ENCODE peak calls at places on chromosomes 5 and 9, in nine cellular contexts. One of them, this sample, is unnamed.

GRCh38 chr5:159330131-159330530 is at the start of gene IL12B:
- DNase-seq in cardiac muscle cell: no peak
- DNase-seq in coronary artery: no peak
- DNase-seq in choroid plexus epithelial cell: no peak
- DNase-seq in mammary epithelial cell: no peak
- DNase-seq in uterus: no peak
- DNase-seq in A549: no peak
- DNase-seq in fibroblast of the aortic adventitia: peak; percentile 48
- DNase-seq in OCI-LY7: no peak
- DNase-seq in this sample: no peak

GRCh38 chr5:137325721-137326120 is 173.4 kb downstream of the SPOCK1 start:
- DNase-seq in choroid plexus epithelial cell: no peak
- DNase-seq in OCI-LY7: no peak
- DNase-seq in A549: no peak
- DNase-seq in cardiac muscle cell: no peak
- DNase-seq in uterus: no peak
- DNase-seq in fibroblast of the aortic adventitia: no peak
- DNase-seq in coronary artery: no peak
- DNase-seq in mammary epithelial cell: no peak
- DNase-seq in this sample: no peak

GRCh38 chr5:157828949-157829639 is 29.9 kb downstream of the CLINT1 start:
- DNase-seq in choroid plexus epithelial cell: peak; percentile 20
- DNase-seq in fibroblast of the aortic adventitia: no peak
- DNase-seq in cardiac muscle cell: no peak
- DNase-seq in coronary artery: no peak
- DNase-seq in mammary epithelial cell: peak; percentile 7
- DNase-seq in OCI-LY7: no peak
- DNase-seq in A549: peak; percentile 13
- DNase-seq in uterus: no peak
- DNase-seq in this sample: no peak

GRCh38 chr9:33719581-33720374 is 75.6 kb upstream of the PRSS3 start:
- DNase-seq in coronary artery: no peak
- DNase-seq in choroid plexus epithelial cell: peak; percentile 17
- DNase-seq in fibroblast of the aortic adventitia: no peak
- DNase-seq in OCI-LY7: peak; percentile 40
- DNase-seq in mammary epithelial cell: peak; percentile 9
- DNase-seq in cardiac muscle cell: peak; percentile 29
- DNase-seq in uterus: no peak
- DNase-seq in A549: peak; percentile 30
- DNase-seq in this sample: no peak

GRCh38 chr9:95004452-95005275 is 278.2 kb downstream of the AOPEP start:
- DNase-seq in OCI-LY7: no peak
- DNase-seq in A549: no peak
- DNase-seq in mammary epithelial cell: peak; percentile 34
- DNase-seq in fibroblast of the aortic adventitia: no peak
- DNase-seq in cardiac muscle cell: peak; percentile 73
- DNase-seq in choroid plexus epithelial cell: no peak
- DNase-seq in coronary artery: no peak
- DNase-seq in uterus: peak; percentile 72
- DNase-seq in this sample: no peak

GRCh38 chr5:62214701-62215100 is 91.3 kb upstream of the KIF2A start:
- DNase-seq in A549: no peak
- DNase-seq in cardiac muscle cell: no peak
- DNase-seq in OCI-LY7: no peak
- DNase-seq in mammary epithelial cell: peak; percentile 87
- DNase-seq in fibroblast of the aortic adventitia: no peak
- DNase-seq in choroid plexus epithelial cell: no peak
- DNase-seq in uterus: no peak
- DNase-seq in coronary artery: no peak
- DNase-seq in this sample: no peak

GRCh38 chr5:177111720-177112394 is 21.7 kb upstream of the NSD1 start:
- DNase-seq in fibroblast of the aortic adventitia: peak; percentile 38
- DNase-seq in OCI-LY7: peak; percentile 78
- DNase-seq in A549: peak; percentile 84
- DNase-seq in choroid plexus epithelial cell: peak; percentile 52
- DNase-seq in coronary artery: peak; percentile 72
- DNase-seq in cardiac muscle cell: peak; percentile 70
- DNase-seq in uterus: peak; percentile 46
- DNase-seq in mammary epithelial cell: no peak
- DNase-seq in this sample: no peak

GRCh38 chr9:108784128-108784490 is 71.7 kb downstream of the ACTL7B start:
- DNase-seq in mammary epithelial cell: no peak
- DNase-seq in fibroblast of the aortic adventitia: no peak
- DNase-seq in OCI-LY7: no peak
- DNase-seq in choroid plexus epithelial cell: no peak
- DNase-seq in coronary artery: no peak
- DNase-seq in uterus: no peak
- DNase-seq in cardiac muscle cell: no peak
- DNase-seq in A549: no peak
- DNase-seq in this sample: no peak

GRCh38 chr5:96537386-96537785 is 104.3 kb upstream of the PCSK1 start:
- DNase-seq in choroid plexus epithelial cell: peak; percentile 90
- DNase-seq in cardiac muscle cell: no peak
- DNase-seq in coronary artery: no peak
- DNase-seq in fibroblast of the aortic adventitia: peak; percentile 84
- DNase-seq in uterus: no peak
- DNase-seq in A549: no peak
- DNase-seq in mammary epithelial cell: peak; percentile 53
- DNase-seq in OCI-LY7: no peak
- DNase-seq in this sample: no peak

GRCh38 chr5:31894131-31894530 is 255.2 kb downstream of the PDZD2 start:
- DNase-seq in OCI-LY7: no peak
- DNase-seq in coronary artery: no peak
- DNase-seq in uterus: no peak
- DNase-seq in A549: no peak
- DNase-seq in fibroblast of the aortic adventitia: no peak
- DNase-seq in mammary epithelial cell: no peak
- DNase-seq in choroid plexus epithelial cell: peak; percentile 43
- DNase-seq in cardiac muscle cell: peak; percentile 13
- DNase-seq in this sample: no peak

GRCh38 chr5:66643383-66643782 is 47.2 kb downstream of the MAST4 start:
- DNase-seq in A549: no peak
- DNase-seq in fibroblast of the aortic adventitia: no peak
- DNase-seq in coronary artery: no peak
- DNase-seq in cardiac muscle cell: no peak
- DNase-seq in OCI-LY7: no peak
- DNase-seq in uterus: no peak
- DNase-seq in mammary epithelial cell: no peak
- DNase-seq in choroid plexus epithelial cell: no peak
- DNase-seq in this sample: no peak

GRCh38 chr5:141127305-141127704 is 5.7 kb downstream of the PCDHB4 start:
- DNase-seq in A549: no peak
- DNase-seq in mammary epithelial cell: no peak
- DNase-seq in coronary artery: no peak
- DNase-seq in OCI-LY7: no peak
- DNase-seq in cardiac muscle cell: no peak
- DNase-seq in choroid plexus epithelial cell: no peak
- DNase-seq in fibroblast of the aortic adventitia: no peak
- DNase-seq in uterus: no peak
- DNase-seq in this sample: no peak

GRCh38 chr5:108876451-108876850 is 128.8 kb downstream of the FER start:
- DNase-seq in mammary epithelial cell: no peak
- DNase-seq in A549: no peak
- DNase-seq in OCI-LY7: no peak
- DNase-seq in uterus: no peak
- DNase-seq in choroid plexus epithelial cell: no peak
- DNase-seq in cardiac muscle cell: no peak
- DNase-seq in fibroblast of the aortic adventitia: no peak
- DNase-seq in coronary artery: no peak
- DNase-seq in this sample: no peak

GRCh38 chr5:79493596-79494343 is 20.2 kb downstream of the HOMER1 start:
- DNase-seq in choroid plexus epithelial cell: no peak
- DNase-seq in cardiac muscle cell: peak; percentile 33
- DNase-seq in uterus: no peak
- DNase-seq in A549: no peak
- DNase-seq in OCI-LY7: no peak
- DNase-seq in mammary epithelial cell: no peak
- DNase-seq in coronary artery: no peak
- DNase-seq in fibroblast of the aortic adventitia: peak; percentile 21
- DNase-seq in this sample: no peak

GRCh38 chr5:124803617-124804331 is 57.3 kb upstream of the ZNF608 start:
- DNase-seq in fibroblast of the aortic adventitia: no peak
- DNase-seq in uterus: no peak
- DNase-seq in choroid plexus epithelial cell: no peak
- DNase-seq in cardiac muscle cell: no peak
- DNase-seq in A549: no peak
- DNase-seq in coronary artery: no peak
- DNase-seq in OCI-LY7: no peak
- DNase-seq in mammary epithelial cell: no peak
- DNase-seq in this sample: no peak

GRCh38 chr5:19806756-19807155 is 181.2 kb downstream of the CDH18 start:
- DNase-seq in fibroblast of the aortic adventitia: no peak
- DNase-seq in cardiac muscle cell: no peak
- DNase-seq in coronary artery: no peak
- DNase-seq in mammary epithelial cell: no peak
- DNase-seq in choroid plexus epithelial cell: no peak
- DNase-seq in A549: no peak
- DNase-seq in OCI-LY7: no peak
- DNase-seq in uterus: no peak
- DNase-seq in this sample: no peak

GRCh38 chr5:176881021-176881749 is 18.0 kb downstream of the HK3 start:
- DNase-seq in coronary artery: no peak
- DNase-seq in OCI-LY7: no peak
- DNase-seq in A549: no peak
- DNase-seq in fibroblast of the aortic adventitia: no peak
- DNase-seq in cardiac muscle cell: no peak
- DNase-seq in uterus: no peak
- DNase-seq in mammary epithelial cell: no peak
- DNase-seq in choroid plexus epithelial cell: no peak
- DNase-seq in this sample: no peak

GRCh38 chr5:171899792-171900191 is 106.6 kb downstream of the FBXW11 start:
- DNase-seq in cardiac muscle cell: peak; percentile 45
- DNase-seq in choroid plexus epithelial cell: no peak
- DNase-seq in OCI-LY7: no peak
- DNase-seq in coronary artery: no peak
- DNase-seq in mammary epithelial cell: no peak
- DNase-seq in uterus: no peak
- DNase-seq in A549: no peak
- DNase-seq in fibroblast of the aortic adventitia: no peak
- DNase-seq in this sample: no peak

DNA sequence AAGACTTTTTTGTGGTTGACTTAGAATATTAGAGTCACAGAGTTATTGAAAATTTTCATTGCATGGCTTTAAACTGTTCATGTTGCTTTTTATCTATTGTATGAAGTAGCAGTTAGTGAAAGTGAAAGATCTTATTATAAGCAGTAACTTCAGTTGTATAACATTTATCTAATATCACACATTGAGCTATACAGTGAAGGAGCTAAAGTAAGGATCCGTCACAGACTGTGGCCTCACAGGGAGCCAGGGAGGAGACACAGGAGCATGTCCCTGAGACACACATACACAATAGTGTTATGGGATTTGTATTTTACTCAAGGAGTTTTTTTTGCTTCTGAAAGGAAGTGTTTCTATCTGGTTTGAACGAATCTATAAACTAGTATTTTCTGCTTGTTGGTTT is 34.0 kb downstream of the LMNB1 start:
- DNase-seq in A549: no peak
- DNase-seq in mammary epithelial cell: no peak
- DNase-seq in fibroblast of the aortic adventitia: no peak
- DNase-seq in choroid plexus epithelial cell: no peak
- DNase-seq in cardiac muscle cell: no peak
- DNase-seq in OCI-LY7: no peak
- DNase-seq in uterus: no peak
- DNase-seq in coronary artery: no peak
- DNase-seq in this sample: no peak
- TF ChIP-seq CTCF in A549: no peak
- TF ChIP-seq CTCF in mammary epithelial cell: no peak
- TF ChIP-seq CTCF in fibroblast of the aortic adventitia: no peak
- TF ChIP-seq CTCF in choroid plexus epithelial cell: no peak
- TF ChIP-seq CTCF in cardiac muscle cell: no peak
- TF ChIP-seq CTCF in OCI-LY7: no peak
- TF ChIP-seq CTCF in uterus: no peak
- TF ChIP-seq CTCF in coronary artery: no peak
- TF ChIP-seq CTCF in this sample: no peak

GRCh38 chr5:168992687-168993086 is 308.3 kb downstream of the SLIT3 start:
- DNase-seq in coronary artery: no peak
- DNase-seq in cardiac muscle cell: peak; percentile 62
- DNase-seq in A549: no peak
- DNase-seq in mammary epithelial cell: peak; percentile 52
- DNase-seq in fibroblast of the aortic adventitia: no peak
- DNase-seq in choroid plexus epithelial cell: no peak
- DNase-seq in uterus: no peak
- DNase-seq in OCI-LY7: no peak
- DNase-seq in this sample: no peak
- TF ChIP-seq CTCF in coronary artery: no peak
- TF ChIP-seq CTCF in cardiac muscle cell: peak; percentile 21
- TF ChIP-seq CTCF in A549: peak; percentile 37
- TF ChIP-seq CTCF in mammary epithelial cell: peak; percentile 55
- TF ChIP-seq CTCF in fibroblast of the aortic adventitia: no peak
- TF ChIP-seq CTCF in choroid plexus epithelial cell: no peak
- TF ChIP-seq CTCF in uterus: no peak
- TF ChIP-seq CTCF in OCI-LY7: peak; percentile 17
- TF ChIP-seq CTCF in this sample: peak; percentile 51

DNA sequence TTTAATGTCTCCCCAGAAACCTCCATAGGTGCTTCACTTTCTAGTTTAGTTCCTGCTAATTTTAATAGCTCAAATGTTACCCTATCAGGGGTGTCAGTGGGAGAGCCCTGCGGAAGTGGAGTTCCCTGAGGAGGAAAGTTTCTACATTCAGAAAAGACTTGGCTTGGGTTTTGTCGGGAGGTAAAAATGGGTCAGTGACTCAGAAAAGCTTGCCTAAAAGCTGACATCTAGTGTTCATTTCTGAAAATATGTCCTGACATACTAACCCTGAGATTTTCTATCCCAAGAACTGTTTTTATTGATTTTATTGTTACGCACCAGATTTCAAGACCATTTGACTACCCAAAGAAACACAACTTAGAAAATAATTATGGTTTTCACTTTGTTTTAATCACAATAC is 40.9 kb upstream of the GLDC start:
- DNase-seq in choroid plexus epithelial cell: peak; percentile 75
- DNase-seq in mammary epithelial cell: peak; percentile 26
- DNase-seq in OCI-LY7: peak; percentile 41
- DNase-seq in cardiac muscle cell: no peak
- DNase-seq in uterus: no peak
- DNase-seq in A549: no peak
- DNase-seq in fibroblast of the aortic adventitia: peak; percentile 68
- DNase-seq in coronary artery: no peak
- DNase-seq in this sample: no peak
- TF ChIP-seq CTCF in choroid plexus epithelial cell: peak; percentile 55
- TF ChIP-seq CTCF in mammary epithelial cell: peak; percentile 26
- TF ChIP-seq CTCF in OCI-LY7: peak; percentile 77
- TF ChIP-seq CTCF in cardiac muscle cell: peak; percentile 41
- TF ChIP-seq CTCF in uterus: no peak
- TF ChIP-seq CTCF in A549: peak; percentile 57
- TF ChIP-seq CTCF in fibroblast of the aortic adventitia: peak; percentile 44
- TF ChIP-seq CTCF in coronary artery: no peak
- TF ChIP-seq CTCF in this sample: peak; percentile 45

DNA sequence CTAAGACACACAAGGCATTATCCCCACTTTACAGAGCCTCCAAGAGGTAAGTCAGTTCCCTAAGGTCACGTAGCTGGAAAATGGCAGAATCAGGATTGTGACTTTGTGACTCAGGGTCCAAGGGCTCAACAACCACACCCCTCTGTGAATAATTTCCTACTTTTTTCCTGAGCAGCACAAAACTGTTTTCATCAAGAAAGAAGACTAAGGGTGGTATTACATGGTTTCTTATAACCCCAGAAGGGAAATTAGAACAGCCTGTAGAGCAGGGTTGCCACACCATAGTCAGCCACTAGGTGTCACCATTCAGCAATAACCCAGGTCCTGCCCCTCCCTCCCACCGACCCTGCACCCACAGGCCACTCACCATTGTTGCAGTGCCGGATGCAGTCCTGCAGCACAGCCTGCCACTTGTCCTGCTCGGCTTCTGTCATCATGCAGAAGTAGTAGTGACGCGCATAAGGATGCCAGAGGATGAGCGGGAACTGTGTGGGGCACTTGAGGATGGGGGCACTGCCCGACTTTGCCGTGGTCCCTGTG is 72.1 kb downstream of the LRSAM1 start:
- DNase-seq in coronary artery: peak; percentile 70
- DNase-seq in OCI-LY7: no peak
- DNase-seq in choroid plexus epithelial cell: peak; percentile 67
- DNase-seq in fibroblast of the aortic adventitia: peak; percentile 59
- DNase-seq in mammary epithelial cell: no peak
- DNase-seq in uterus: peak; percentile 20
- DNase-seq in A549: no peak
- DNase-seq in cardiac muscle cell: no peak
- DNase-seq in this sample: no peak
- TF ChIP-seq CTCF in coronary artery: no peak
- TF ChIP-seq CTCF in OCI-LY7: peak; percentile 75
- TF ChIP-seq CTCF in choroid plexus epithelial cell: peak; percentile 72
- TF ChIP-seq CTCF in fibroblast of the aortic adventitia: peak; percentile 60
- TF ChIP-seq CTCF in mammary epithelial cell: peak; percentile 76
- TF ChIP-seq CTCF in uterus: no peak
- TF ChIP-seq CTCF in A549: peak; percentile 38
- TF ChIP-seq CTCF in cardiac muscle cell: peak; percentile 54
- TF ChIP-seq CTCF in this sample: peak; percentile 72

This sample was measured in epithelial cell of proximal tubule.